ENCODE peak calls at places on chromosome 5, in six cellular contexts. J is A549, N is AG10803, U is foreskin fibroblast, P is cardiac fibroblast, O is AG04450. E is an unnamed sample.

GRCh38 chr5:1090538-1090937 is 21.3 kb downstream of the SLC12A7 start:
- DNase-seq in J (no peak), N (no peak), U (no peak), P (peak), O (no peak), E (no peak)

GRCh38 chr5:93006915-93007314 is 574.1 kb downstream of the NR2F1-AS1 start:
- DNase-seq in J (no peak), N (no peak), U (no peak), P (peak), O (no peak), E (no peak)

GRCh38 chr5:180371949-180372348 is 18.8 kb upstream of the GFPT2 start:
- DNase-seq in J (no peak), N (no peak), U (no peak), P (no peak), O (no peak), E (no peak)

GRCh38 chr5:149403923-149404745 is 25.0 kb upstream of the IL17B start:
- DNase-seq in J (peak), N (peak), U (peak), P (peak), O (no peak), E (peak)

GRCh38 chr5:100634937-100635336 is 99.8 kb downstream of the FAM174A start:
- DNase-seq in J (no peak), N (no peak), U (no peak), P (peak), O (no peak), E (no peak)

GRCh38 chr5:154478752-154479159 is 729 bp upstream of the HAND1 start:
- DNase-seq in J (no peak), N (no peak), U (no peak), P (no peak), O (no peak), E (no peak)

GRCh38 chr5:142715291-142715690 is 29.4 kb upstream of the FGF1 start:
- DNase-seq in J (no peak), N (no peak), U (no peak), P (no peak), O (no peak), E (no peak)

GRCh38 chr5:12330381-12330780 is 426.1 kb upstream of the CTNND2 start:
- DNase-seq in J (no peak), N (no peak), U (no peak), P (no peak), O (no peak), E (no peak)

GRCh38 chr5:133825631-133826289 is 142.7 kb downstream of the C5orf15 start:
- DNase-seq in J (no peak), N (no peak), U (no peak), P (no peak), O (no peak), E (no peak)

GRCh38 chr5:83433891-83434290 is 37.7 kb upstream of the VCAN start:
- DNase-seq in J (no peak), N (peak), U (peak), P (peak), O (no peak), E (peak)

DNA sequence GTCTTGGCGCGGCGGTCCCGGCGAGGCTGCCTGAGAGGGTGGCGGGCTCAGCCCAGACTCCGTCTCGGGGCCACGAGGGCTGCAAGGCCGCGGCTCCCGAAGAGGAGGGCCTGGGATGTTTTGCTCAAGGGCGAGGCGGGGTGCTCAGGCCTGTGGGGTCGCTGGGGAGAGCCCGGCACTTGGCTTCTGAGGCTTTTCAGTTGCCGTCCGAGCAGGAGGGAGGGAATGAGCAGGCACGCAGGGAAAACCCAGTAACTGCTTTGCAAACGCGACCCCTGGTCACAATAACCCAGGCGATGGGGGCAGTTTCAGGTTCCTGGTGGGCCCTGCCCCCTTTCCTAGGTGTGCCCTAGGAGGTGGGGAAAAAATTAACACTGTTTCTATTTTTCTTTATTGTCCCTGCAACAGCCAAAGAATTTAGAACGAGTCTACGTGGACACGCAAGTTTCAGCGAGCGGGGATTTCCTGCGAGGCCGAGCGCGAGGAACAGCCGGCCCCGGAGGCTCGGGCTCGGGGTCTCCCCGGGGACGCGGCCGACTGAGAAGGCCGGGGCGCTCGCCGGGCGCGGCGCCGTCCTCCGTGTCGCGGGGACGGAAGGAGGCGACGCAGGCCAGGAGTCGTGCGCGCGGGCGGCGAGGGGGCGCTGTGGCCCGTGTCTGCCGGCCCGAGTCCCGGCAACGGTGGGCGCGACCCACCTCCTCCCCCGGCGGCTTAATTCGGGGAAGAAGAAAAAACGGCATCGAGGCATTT is 3.3 kb upstream of the IRX2 start:
- DNase-seq in J (no peak), N (peak), U (peak), P (peak), O (no peak), E (no peak)
- TF ChIP-seq CTCF in J (no peak), N (no peak), U (no peak), P (no peak), O (no peak), E (no peak)

GRCh38 chr5:75666801-75667200 is 50.4 kb downstream of the POC5 start:
- DNase-seq in J (no peak), N (no peak), U (no peak), P (no peak), O (no peak), E (no peak)
- TF ChIP-seq CTCF in J (no peak), N (no peak), U (no peak), P (no peak), O (no peak), E (no peak)

GRCh38 chr5:55960779-55961178 is 34.0 kb downstream of the IL6ST start:
- DNase-seq in J (no peak), N (no peak), U (no peak), P (no peak), O (no peak), E (no peak)

GRCh38 chr5:55959208-55959607 is 35.6 kb downstream of the IL6ST start:
- DNase-seq in J (no peak), N (no peak), U (no peak), P (no peak), O (no peak), E (no peak)
- TF ChIP-seq CTCF in J (no peak), N (no peak), U (no peak), P (no peak), O (no peak), E (no peak)

DNA sequence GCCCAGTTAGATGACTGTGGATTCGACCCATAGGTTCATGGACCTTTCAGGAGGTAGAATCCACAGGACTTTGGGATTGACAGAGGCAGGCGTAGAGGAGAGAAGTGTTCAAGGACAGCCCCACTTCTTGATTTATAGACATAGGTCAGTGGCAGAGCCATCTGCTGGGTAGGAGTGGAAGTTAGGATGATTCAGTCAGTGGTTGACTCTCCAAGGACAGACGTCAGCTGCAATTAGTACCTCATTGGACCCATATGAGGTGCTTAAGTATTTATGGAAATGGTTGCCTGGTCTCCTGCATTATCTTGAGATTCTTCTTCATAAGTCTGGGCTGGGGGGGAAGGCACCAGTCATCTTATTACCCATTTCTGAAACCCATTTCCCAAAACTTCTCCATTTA is 70.9 kb downstream of the SH3RF2 start:
- DNase-seq in J (no peak), N (peak), U (peak), P (peak), O (no peak), E (no peak)
- TF ChIP-seq CTCF in J (no peak), N (no peak), U (no peak), P (no peak), O (no peak), E (no peak)

GRCh38 chr5:16431482-16431881 is 34.1 kb downstream of the ZNF622 start:
- DNase-seq in J (no peak), N (no peak), U (no peak), P (no peak), O (no peak), E (no peak)
- TF ChIP-seq CTCF in J (no peak), N (no peak), U (no peak), P (no peak), O (no peak), E (no peak)

DNA sequence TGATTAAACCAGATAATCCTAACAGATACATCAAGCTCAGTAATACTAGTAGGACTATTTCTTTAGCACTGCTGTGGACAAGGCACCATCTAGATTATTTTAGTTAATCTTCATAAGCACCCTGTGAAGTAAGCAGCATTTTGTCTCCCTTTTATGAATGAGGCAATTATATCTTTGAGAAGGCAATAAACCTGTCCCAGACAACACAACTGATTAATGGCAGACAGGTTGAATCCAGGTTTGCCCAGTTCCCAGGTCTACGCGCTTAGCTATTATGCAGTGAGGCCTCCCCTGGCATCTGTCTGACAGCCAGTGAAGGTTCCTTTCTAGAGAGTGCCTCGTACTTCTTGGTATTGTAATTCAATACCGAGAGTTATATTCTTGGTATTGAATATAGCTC is 9.7 kb upstream of the LVRN start:
- DNase-seq in J (no peak), N (no peak), U (no peak), P (no peak), O (no peak), E (no peak)
- TF ChIP-seq CTCF in J (no peak), N (no peak), U (no peak), P (no peak), O (no peak), E (no peak)

GRCh38 chr5:164597293-164597900 is 1092.0 kb downstream of the MAT2B start:
- DNase-seq in J (no peak), N (no peak), U (no peak), P (peak), O (no peak), E (no peak)
- TF ChIP-seq CTCF in J (peak), N (no peak), U (no peak), P (peak), O (peak), E (no peak)

GRCh38 chr5:118960557-118960956 is 27.8 kb downstream of the DTWD2 start:
- DNase-seq in J (no peak), N (no peak), U (no peak), P (no peak), O (no peak), E (no peak)

GRCh38 chr5:118952992-118953651 is 35.2 kb downstream of the DTWD2 start:
- DNase-seq in J (no peak), N (no peak), U (no peak), P (no peak), O (no peak), E (no peak)

GRCh38 chr5:118953652-118954005 is 34.7 kb downstream of the DTWD2 start:
- DNase-seq in J (no peak), N (no peak), U (no peak), P (no peak), O (no peak), E (no peak)

DNA sequence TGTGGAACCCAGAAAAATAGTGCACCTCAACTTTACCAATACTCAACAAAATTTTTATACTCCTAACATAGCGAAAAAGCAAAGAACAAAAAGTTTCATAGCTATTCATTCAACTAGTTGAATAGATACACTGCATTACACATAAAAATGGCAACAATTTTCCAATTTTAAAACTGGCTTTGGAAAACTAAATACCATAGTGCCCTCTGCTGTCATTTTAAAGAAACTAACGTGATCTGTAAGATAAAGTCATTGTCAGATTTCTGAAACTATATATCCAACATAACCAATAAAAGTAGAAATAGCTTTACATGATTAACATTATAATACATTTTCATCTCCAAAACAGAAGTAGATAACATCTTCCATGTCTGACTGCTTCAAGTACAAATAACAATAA is 31.6 kb downstream of the DTWD2 start:
- DNase-seq in J (peak), N (peak), U (no peak), P (peak), O (no peak), E (no peak)
- TF ChIP-seq CTCF in J (peak), N (peak), U (peak), P (no peak), O (peak), E (peak)

GRCh38 chr5:140964356-140964755 is 1.9 kb upstream of the PCDHAC2 start:
- DNase-seq in J (no peak), N (no peak), U (no peak), P (no peak), O (no peak), E (no peak)
- TF ChIP-seq CTCF in J (no peak), N (no peak), U (no peak), P (no peak), O (no peak), E (no peak)

E was measured in AG09309.